ENCODE peak calls at places on chromosomes 1 and 21, in five cellular contexts. K is progenitor cell of endocrine pancreas, Y is ACHN, Q is type B pancreatic cell, U is nephron progenitor cell. B is an unnamed sample.

GRCh38 chr1:13764533-13764932 is 64.5 kb downstream of the PRDM2 start:
- DNase-seq in K (no peak), Y (peak), Q (no peak), U (peak), B (no peak)

GRCh38 chr1:6353948-6354658 is 39.5 kb downstream of the ACOT7 start:
- DNase-seq in K (no peak), Y (no peak), Q (no peak), U (no peak), B (no peak)

GRCh38 chr1:44820945-44821715 is 12.8 kb downstream of the BTBD19 start:
- DNase-seq in K (no peak), Y (no peak), Q (no peak), U (no peak), B (no peak)

GRCh38 chr21:39136711-39137110 is 46.5 kb downstream of the PSMG1 start:
- DNase-seq in K (no peak), Y (no peak), Q (no peak), U (no peak), B (no peak)

GRCh38 chr1:199646761-199647160 is 380.7 kb upstream of the NR5A2 start:
- DNase-seq in K (no peak), Y (peak), Q (no peak), U (no peak), B (no peak)

GRCh38 chr1:36126797-36127500 is 1.9 kb upstream of the COL8A2 start:
- DNase-seq in K (no peak), Y (no peak), Q (no peak), U (no peak), B (no peak)

GRCh38 chr1:118247593-118247992 is 62.6 kb upstream of the SPAG17 start:
- DNase-seq in K (no peak), Y (peak), Q (no peak), U (no peak), B (no peak)

GRCh38 chr1:78586572-78586971 is 33.7 kb upstream of the IFI44L start:
- DNase-seq in K (no peak), Y (peak), Q (no peak), U (no peak), B (no peak)